ENCODE peak calls at places on chromosomes 4 and X, in eight cellular contexts. One of them, this sample, is unnamed.

GRCh38 chr4:58075724-58076123 is 965.5 kb upstream of the IGFBP7 start:
- DNase-seq in GM12878: no peak
- DNase-seq in activated T-helper 1 cell treated with anti-CD3 and anti-CD28 coated beads, Interleukin-2, amount 50 U/mL, for 16 hours: no peak
- DNase-seq in NCI-H1105: no peak
- DNase-seq in stimulated activated CD4-positive, alpha-beta T cell treated with anti-CD3 and anti-CD28 coated beads, Interleukin-15, amount 100 ng/mL, for 24 hours: no peak
- DNase-seq in ecto neural progenitor cell: no peak
- DNase-seq in dorsolateral prefrontal cortex: no peak
- DNase-seq in CD8-positive, alpha-beta memory T cell: no peak
- DNase-seq in this sample: no peak

GRCh38 chrX:136192135-136192534 is 44.8 kb downstream of the FHL1 start:
- DNase-seq in GM12878: no peak
- DNase-seq in ecto neural progenitor cell: no peak
- DNase-seq in stimulated activated CD4-positive, alpha-beta T cell treated with anti-CD3 and anti-CD28 coated beads, Interleukin-15, amount 100 ng/mL, for 24 hours: no peak
- DNase-seq in CD8-positive, alpha-beta memory T cell: no peak
- DNase-seq in dorsolateral prefrontal cortex: no peak
- DNase-seq in NCI-H1105: no peak
- DNase-seq in activated T-helper 1 cell treated with anti-CD3 and anti-CD28 coated beads, Interleukin-2, amount 50 U/mL, for 16 hours: no peak
- DNase-seq in this sample: no peak

GRCh38 chr4:112109455-112110425 is 35.5 kb upstream of the FAM241A start:
- DNase-seq in GM12878: peak; percentile 13
- DNase-seq in ecto neural progenitor cell: no peak
- DNase-seq in CD8-positive, alpha-beta memory T cell: no peak
- DNase-seq in dorsolateral prefrontal cortex: no peak
- DNase-seq in NCI-H1105: no peak
- DNase-seq in activated T-helper 1 cell treated with anti-CD3 and anti-CD28 coated beads, Interleukin-2, amount 50 U/mL, for 16 hours: no peak
- DNase-seq in stimulated activated CD4-positive, alpha-beta T cell treated with anti-CD3 and anti-CD28 coated beads, Interleukin-15, amount 100 ng/mL, for 24 hours: no peak
- DNase-seq in this sample: no peak

GRCh38 chr4:177480796-177481195 is 38.6 kb upstream of the AGA start:
- DNase-seq in CD8-positive, alpha-beta memory T cell: no peak
- DNase-seq in ecto neural progenitor cell: no peak
- DNase-seq in dorsolateral prefrontal cortex: no peak
- DNase-seq in GM12878: no peak
- DNase-seq in activated T-helper 1 cell treated with anti-CD3 and anti-CD28 coated beads, Interleukin-2, amount 50 U/mL, for 16 hours: no peak
- DNase-seq in stimulated activated CD4-positive, alpha-beta T cell treated with anti-CD3 and anti-CD28 coated beads, Interleukin-15, amount 100 ng/mL, for 24 hours: no peak
- DNase-seq in NCI-H1105: no peak
- DNase-seq in this sample: no peak

GRCh38 chr4:39429476-39430310 is 23.0 kb downstream of the KLB start:
- DNase-seq in activated T-helper 1 cell treated with anti-CD3 and anti-CD28 coated beads, Interleukin-2, amount 50 U/mL, for 16 hours: no peak
- DNase-seq in NCI-H1105: no peak
- DNase-seq in stimulated activated CD4-positive, alpha-beta T cell treated with anti-CD3 and anti-CD28 coated beads, Interleukin-15, amount 100 ng/mL, for 24 hours: no peak
- DNase-seq in dorsolateral prefrontal cortex: no peak
- DNase-seq in ecto neural progenitor cell: no peak
- DNase-seq in GM12878: no peak
- DNase-seq in CD8-positive, alpha-beta memory T cell: no peak
- DNase-seq in this sample: no peak

GRCh38 chrX:63661676-63662075 is 123.3 kb downstream of the ARHGEF9 start:
- DNase-seq in stimulated activated CD4-positive, alpha-beta T cell treated with anti-CD3 and anti-CD28 coated beads, Interleukin-15, amount 100 ng/mL, for 24 hours: no peak
- DNase-seq in ecto neural progenitor cell: no peak
- DNase-seq in GM12878: no peak
- DNase-seq in activated T-helper 1 cell treated with anti-CD3 and anti-CD28 coated beads, Interleukin-2, amount 50 U/mL, for 16 hours: no peak
- DNase-seq in NCI-H1105: no peak
- DNase-seq in CD8-positive, alpha-beta memory T cell: no peak
- DNase-seq in dorsolateral prefrontal cortex: no peak
- DNase-seq in this sample: no peak

GRCh38 chr4:89288430-89288829 is 19.2 kb downstream of the GPRIN3 start:
- DNase-seq in ecto neural progenitor cell: no peak
- DNase-seq in CD8-positive, alpha-beta memory T cell: no peak
- DNase-seq in GM12878: no peak
- DNase-seq in activated T-helper 1 cell treated with anti-CD3 and anti-CD28 coated beads, Interleukin-2, amount 50 U/mL, for 16 hours: no peak
- DNase-seq in NCI-H1105: no peak
- DNase-seq in stimulated activated CD4-positive, alpha-beta T cell treated with anti-CD3 and anti-CD28 coated beads, Interleukin-15, amount 100 ng/mL, for 24 hours: no peak
- DNase-seq in dorsolateral prefrontal cortex: no peak
- DNase-seq in this sample: no peak

GRCh38 chr4:123809864-123810263 is 413.3 kb downstream of the SPRY1 start:
- DNase-seq in NCI-H1105: no peak
- DNase-seq in ecto neural progenitor cell: no peak
- DNase-seq in dorsolateral prefrontal cortex: no peak
- DNase-seq in stimulated activated CD4-positive, alpha-beta T cell treated with anti-CD3 and anti-CD28 coated beads, Interleukin-15, amount 100 ng/mL, for 24 hours: no peak
- DNase-seq in CD8-positive, alpha-beta memory T cell: no peak
- DNase-seq in activated T-helper 1 cell treated with anti-CD3 and anti-CD28 coated beads, Interleukin-2, amount 50 U/mL, for 16 hours: no peak
- DNase-seq in GM12878: no peak
- DNase-seq in this sample: no peak

GRCh38 chr4:1603413-1604135 is 80.5 kb downstream of the FAM53A start:
- DNase-seq in NCI-H1105: no peak
- DNase-seq in dorsolateral prefrontal cortex: no peak
- DNase-seq in ecto neural progenitor cell: no peak
- DNase-seq in CD8-positive, alpha-beta memory T cell: peak; percentile 41
- DNase-seq in activated T-helper 1 cell treated with anti-CD3 and anti-CD28 coated beads, Interleukin-2, amount 50 U/mL, for 16 hours: no peak
- DNase-seq in stimulated activated CD4-positive, alpha-beta T cell treated with anti-CD3 and anti-CD28 coated beads, Interleukin-15, amount 100 ng/mL, for 24 hours: no peak
- DNase-seq in GM12878: no peak
- DNase-seq in this sample: no peak

GRCh38 chr4:38489924-38490639 is 173.9 kb upstream of the KLF3 start:
- DNase-seq in CD8-positive, alpha-beta memory T cell: no peak
- DNase-seq in stimulated activated CD4-positive, alpha-beta T cell treated with anti-CD3 and anti-CD28 coated beads, Interleukin-15, amount 100 ng/mL, for 24 hours: peak; percentile 22
- DNase-seq in activated T-helper 1 cell treated with anti-CD3 and anti-CD28 coated beads, Interleukin-2, amount 50 U/mL, for 16 hours: no peak
- DNase-seq in GM12878: no peak
- DNase-seq in dorsolateral prefrontal cortex: no peak
- DNase-seq in ecto neural progenitor cell: peak; percentile 51
- DNase-seq in NCI-H1105: no peak
- DNase-seq in this sample: no peak

GRCh38 chr4:8198906-8199593 is at the start of gene SH3TC1:
- DNase-seq in CD8-positive, alpha-beta memory T cell: peak; percentile 73
- DNase-seq in NCI-H1105: no peak
- DNase-seq in activated T-helper 1 cell treated with anti-CD3 and anti-CD28 coated beads, Interleukin-2, amount 50 U/mL, for 16 hours: peak; percentile 15
- DNase-seq in stimulated activated CD4-positive, alpha-beta T cell treated with anti-CD3 and anti-CD28 coated beads, Interleukin-15, amount 100 ng/mL, for 24 hours: peak; percentile 77
- DNase-seq in ecto neural progenitor cell: peak; percentile 70
- DNase-seq in dorsolateral prefrontal cortex: peak; percentile 28
- DNase-seq in GM12878: peak; percentile 68
- DNase-seq in this sample: peak; percentile 17

GRCh38 chr4:158208931-158209640 is 1.2 kb upstream of the TMEM144 start:
- DNase-seq in activated T-helper 1 cell treated with anti-CD3 and anti-CD28 coated beads, Interleukin-2, amount 50 U/mL, for 16 hours: no peak
- DNase-seq in NCI-H1105: no peak
- DNase-seq in CD8-positive, alpha-beta memory T cell: no peak
- DNase-seq in stimulated activated CD4-positive, alpha-beta T cell treated with anti-CD3 and anti-CD28 coated beads, Interleukin-15, amount 100 ng/mL, for 24 hours: no peak
- DNase-seq in dorsolateral prefrontal cortex: no peak
- DNase-seq in ecto neural progenitor cell: no peak
- DNase-seq in GM12878: no peak
- DNase-seq in this sample: no peak